ENCODE peak calls at places on chromosomes 12 and 14, in ten cellular contexts. K is GDM1; J is M059J; R is germinal center; V is T-helper 1 cell; P is stimulated activated CD8-positive, alpha-beta memory T cell treated with anti-CD3 and anti-CD28 coated beads, Interleukin-2, amount 100 ng/mL, for 1 hour; T is A172; N is Calu3; S is adipocyte; L is brain microvascular endothelial cell. Q is an unnamed sample.

GRCh38 chr14:100448376-100448775 is 125.2 kb downstream of the SLC25A47 start:
- DNase-seq in K (no peak), J (no peak), R (no peak), V (no peak), P (no peak), T (no peak), N (no peak), S (no peak), L (no peak), Q (no peak)

GRCh38 chr12:111396726-111397445 is 8.8 kb upstream of the SH2B3 start:
- DNase-seq in K (peak), J (peak), R (peak), V (peak), P (peak), T (peak), N (peak), S (peak), L (no peak), Q (peak)

GRCh38 chr12:2794261-2794735 is 472 bp upstream of the FKBP4 start:
- DNase-seq in K (no peak), J (no peak), R (peak), V (no peak), P (peak), T (no peak), N (peak), S (no peak), L (peak), Q (peak)

GRCh38 chr12:52495385-52495784 is 2.3 kb upstream of the KRT6A start:
- DNase-seq in K (no peak), J (peak), R (no peak), V (no peak), P (no peak), T (peak), N (no peak), S (no peak), L (no peak), Q (peak)

GRCh38 chr14:90405101-90405500 is 8.3 kb downstream of the CALM1 start:
- DNase-seq in K (no peak), J (no peak), R (no peak), V (no peak), P (no peak), T (no peak), N (no peak), S (no peak), L (no peak), Q (no peak)

GRCh38 chr12:54259194-54260011 is 20.5 kb downstream of the CBX5 start:
- DNase-seq in K (peak), J (peak), R (peak), V (no peak), P (peak), T (peak), N (peak), S (peak), L (peak), Q (peak)

GRCh38 chr12:78062781-78063180 is 232.1 kb downstream of the NAV3 start:
- DNase-seq in K (no peak), J (peak), R (no peak), V (no peak), P (no peak), T (peak), N (peak), S (peak), L (peak), Q (peak)

GRCh38 chr14:36059531-36059930 is 117.0 kb downstream of the PTCSC3 start:
- DNase-seq in K (no peak), J (no peak), R (no peak), V (no peak), P (no peak), T (no peak), N (no peak), S (no peak), L (no peak), Q (no peak)

GRCh38 chr12:62983594-62983993 is 48.6 kb upstream of the PPM1H start:
- DNase-seq in K (no peak), J (peak), R (no peak), V (no peak), P (no peak), T (no peak), N (peak), S (no peak), L (no peak), Q (no peak)

GRCh38 chr14:89669209-89669608 is 252.2 kb upstream of the FOXN3 start:
- DNase-seq in K (peak), J (no peak), R (no peak), V (peak), P (no peak), T (no peak), N (no peak), S (no peak), L (no peak), Q (no peak)

GRCh38 chr12:79983969-79984629 is 49.2 kb upstream of the PPP1R12A start:
- DNase-seq in K (no peak), J (peak), R (no peak), V (no peak), P (no peak), T (peak), N (no peak), S (peak), L (peak), Q (peak)

GRCh38 chr12:93679308-93679933 is 2.2 kb downstream of the CRADD start:
- DNase-seq in K (no peak), J (peak), R (no peak), V (no peak), P (no peak), T (no peak), N (no peak), S (no peak), L (no peak), Q (no peak)

GRCh38 chr14:69316449-69317391 is 56.8 kb downstream of the GALNT16 start:
- DNase-seq in K (no peak), J (peak), R (no peak), V (no peak), P (no peak), T (peak), N (peak), S (peak), L (peak), Q (peak)

GRCh38 chr14:58832010-58832409 is 194.2 kb downstream of the DACT1 start:
- DNase-seq in K (no peak), J (peak), R (no peak), V (no peak), P (no peak), T (no peak), N (peak), S (no peak), L (no peak), Q (no peak)

GRCh38 chr14:23829736-23830474 is 123.7 kb upstream of the DHRS4 start:
- DNase-seq in K (no peak), J (peak), R (no peak), V (no peak), P (no peak), T (peak), N (peak), S (peak), L (peak), Q (peak)

GRCh38 chr12:24600559-24600958 is 348.3 kb downstream of the BCAT1 start:
- DNase-seq in K (no peak), J (peak), R (no peak), V (no peak), P (no peak), T (peak), N (no peak), S (no peak), L (no peak), Q (no peak)

GRCh38 chr12:121388421-121388981 is 11.4 kb upstream of the RNF34 start:
- DNase-seq in K (no peak), J (peak), R (no peak), V (no peak), P (no peak), T (peak), N (peak), S (peak), L (peak), Q (no peak)

Q was measured in kidney glomerular epithelial cell.